ENCODE peak calls at places on chromosome 12, in seven cellular contexts. U, D, Y, J, M, I and G are unnamed samples.

GRCh38 chr12:56260921-56261320 is 2.7 kb upstream of the ANKRD52 start:
- DNase-seq in U (no peak), D (no peak), Y (no peak), J (no peak), M (no peak), I (no peak), G (no peak)

GRCh38 chr12:11758838-11759509 is 109.5 kb downstream of the ETV6 start:
- DNase-seq in U (no peak), D (no peak), Y (no peak), J (peak), M (peak), I (no peak), G (no peak)

GRCh38 chr12:34186492-34186891 is 164.2 kb downstream of the ALG10 start:
- DNase-seq in U (no peak), D (no peak), Y (no peak), J (no peak), M (no peak), I (no peak), G (no peak)

GRCh38 chr12:84355561-84355960 is 557.0 kb downstream of the SLC6A15 start:
- DNase-seq in U (no peak), D (no peak), Y (no peak), J (no peak), M (no peak), I (no peak), G (no peak)

GRCh38 chr12:39426636-39427245 is 16.2 kb downstream of the KIF21A start:
- DNase-seq in U (no peak), D (no peak), Y (no peak), J (peak), M (no peak), I (no peak), G (no peak)

GRCh38 chr12:130879212-130879686 is 7.4 kb downstream of the RAN start:
- DNase-seq in U (no peak), D (peak), Y (no peak), J (no peak), M (no peak), I (no peak), G (no peak)

GRCh38 chr12:130832561-130833209 is 6.4 kb downstream of the STX2 start:
- DNase-seq in U (no peak), D (no peak), Y (no peak), J (peak), M (peak), I (no peak), G (no peak)

GRCh38 chr12:107491856-107492255 is 193.7 kb upstream of the PWP1 start:
- DNase-seq in U (no peak), D (no peak), Y (no peak), J (peak), M (peak), I (no peak), G (no peak)

GRCh38 chr12:75585309-75585708 is 73.9 kb upstream of the KRR1 start:
- DNase-seq in U (no peak), D (no peak), Y (no peak), J (peak), M (peak), I (peak), G (no peak)

GRCh38 chr12:126936181-126936851 is 1330.7 kb upstream of the TMEM132C start:
- DNase-seq in U (no peak), D (no peak), Y (no peak), J (peak), M (no peak), I (no peak), G (no peak)

GRCh38 chr12:15443611-15444010 is 121.3 kb downstream of the PTPRO start:
- DNase-seq in U (peak), D (no peak), Y (no peak), J (no peak), M (no peak), I (no peak), G (no peak)

GRCh38 chr12:90770861-90771260 is 184.1 kb downstream of the CCER1 start:
- DNase-seq in U (no peak), D (no peak), Y (no peak), J (peak), M (peak), I (no peak), G (no peak)

GRCh38 chr12:98211914-98212695 is 303.3 kb upstream of the TMPO start:
- DNase-seq in U (no peak), D (no peak), Y (no peak), J (peak), M (peak), I (no peak), G (no peak)

GRCh38 chr12:100293017-100293416 is 26.0 kb downstream of the SCYL2 start:
- DNase-seq in U (no peak), D (no peak), Y (no peak), J (no peak), M (no peak), I (no peak), G (no peak)

GRCh38 chr12:68686262-68686594 is 550 bp upstream of the NUP107 start:
- DNase-seq in U (no peak), D (no peak), Y (no peak), J (no peak), M (no peak), I (no peak), G (no peak)

GRCh38 chr12:11863478-11863906 is 207.2 kb upstream of the BCL2L14 start:
- DNase-seq in U (no peak), D (no peak), Y (peak), J (peak), M (peak), I (no peak), G (no peak)

GRCh38 chr12:101792046-101792931 is 38.5 kb downstream of the GNPTAB start:
- DNase-seq in U (no peak), D (peak), Y (no peak), J (no peak), M (no peak), I (no peak), G (no peak)

GRCh38 chr12:106140223-106140986 is 1.7 kb upstream of the NUAK1 start:
- DNase-seq in U (no peak), D (no peak), Y (no peak), J (no peak), M (no peak), I (no peak), G (no peak)

GRCh38 chr12:75724913-75725312 is 213.5 kb upstream of the KRR1 start:
- DNase-seq in U (no peak), D (no peak), Y (peak), J (peak), M (peak), I (peak), G (no peak)

GRCh38 chr12:56261503-56262230 is 3.5 kb upstream of the ANKRD52 start:
- DNase-seq in U (no peak), D (no peak), Y (no peak), J (peak), M (peak), I (peak), G (no peak)

GRCh38 chr12:11834104-11834812 is 184.8 kb downstream of the ETV6 start:
- DNase-seq in U (no peak), D (no peak), Y (no peak), J (peak), M (peak), I (no peak), G (no peak)

GRCh38 chr12:48852734-48853168 is 788 bp upstream of the DDX23 start:
- DNase-seq in U (no peak), D (peak), Y (no peak), J (no peak), M (no peak), I (no peak), G (no peak)

GRCh38 chr12:126663304-126664094 is 1598.3 kb downstream of the AACS start:
- DNase-seq in U (no peak), D (peak), Y (no peak), J (no peak), M (peak), I (peak), G (no peak)

GRCh38 chr12:130965668-130966067 is 12.0 kb downstream of the ADGRD1 start:
- DNase-seq in U (no peak), D (no peak), Y (no peak), J (no peak), M (peak), I (no peak), G (no peak)

GRCh38 chr12:79127268-79127895 is 262.8 kb downstream of the SYT1 start:
- DNase-seq in U (no peak), D (no peak), Y (no peak), J (peak), M (peak), I (no peak), G (no peak)

GRCh38 chr12:30197392-30198047 is 413.8 kb upstream of the TMTC1 start:
- DNase-seq in U (no peak), D (no peak), Y (no peak), J (peak), M (peak), I (no peak), G (no peak)

GRCh38 chr12:57764662-57765002 is 2.2 kb downstream of the CYP27B1 start:
- DNase-seq in U (no peak), D (peak), Y (no peak), J (no peak), M (no peak), I (no peak), G (no peak)
- H3K4me3 ChIP-seq in U (no peak), D (peak), Y (peak), J (peak), M (peak), I (peak), G (peak)

GRCh38 chr12:4034926-4035325 is 161.7 kb upstream of the PARP11 start:
- DNase-seq in U (no peak), D (no peak), Y (no peak), J (no peak), M (no peak), I (no peak), G (no peak)

GRCh38 chr12:4032906-4033628 is 159.9 kb upstream of the PARP11 start:
- DNase-seq in U (no peak), D (no peak), Y (no peak), J (peak), M (no peak), I (no peak), G (no peak)

GRCh38 chr12:4031703-4032291 is 158.6 kb upstream of the PARP11 start:
- DNase-seq in U (no peak), D (no peak), Y (peak), J (peak), M (peak), I (peak), G (no peak)

GRCh38 chr12:4027412-4027811 is 154.2 kb upstream of the PARP11 start:
- DNase-seq in U (peak), D (no peak), Y (no peak), J (no peak), M (no peak), I (no peak), G (peak)

DNA sequence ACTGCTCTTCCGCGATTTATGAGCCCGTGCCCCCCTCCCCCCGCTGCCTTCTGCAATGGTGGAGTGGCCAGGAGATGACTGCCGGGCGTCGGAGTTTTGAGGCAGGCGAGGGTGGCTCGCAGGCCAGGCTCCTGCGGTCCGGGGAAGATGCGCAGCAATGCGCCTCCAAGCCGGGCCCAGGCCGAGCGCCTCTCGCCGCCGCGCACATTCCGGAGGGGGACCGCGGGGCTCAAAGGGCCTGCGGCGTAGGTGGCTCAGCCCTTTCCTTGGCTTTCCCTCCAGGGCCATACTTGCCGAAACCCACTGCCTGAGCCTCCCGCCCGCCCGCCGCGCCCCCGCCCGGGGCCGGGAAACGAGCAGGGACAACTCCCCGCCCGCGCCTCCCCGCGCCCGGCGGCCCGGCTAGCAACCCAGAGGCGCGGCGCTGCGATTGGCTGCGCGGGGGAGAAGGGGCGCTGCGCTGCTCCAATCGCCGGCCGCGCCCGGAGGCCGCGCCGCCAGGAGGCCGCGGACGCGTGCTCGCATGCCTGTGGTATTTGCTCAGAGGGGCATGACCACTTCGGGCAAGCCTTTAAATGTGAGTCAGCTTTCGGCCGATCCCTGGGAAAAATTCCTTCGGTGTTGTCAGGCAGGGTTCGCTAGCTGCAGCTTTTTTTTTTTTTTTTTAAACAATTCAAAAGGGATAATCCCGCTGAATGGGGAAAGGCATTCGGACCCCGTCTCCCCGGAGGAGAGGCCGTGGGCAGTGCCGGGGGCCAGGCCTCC is 157.9 kb upstream of the PARP11 start:
- DNase-seq in U (no peak), D (peak), Y (peak), J (peak), M (peak), I (peak), G (peak)
- H3K4me3 ChIP-seq in U (no peak), D (peak), Y (peak), J (peak), M (peak), I (peak), G (peak)

DNA sequence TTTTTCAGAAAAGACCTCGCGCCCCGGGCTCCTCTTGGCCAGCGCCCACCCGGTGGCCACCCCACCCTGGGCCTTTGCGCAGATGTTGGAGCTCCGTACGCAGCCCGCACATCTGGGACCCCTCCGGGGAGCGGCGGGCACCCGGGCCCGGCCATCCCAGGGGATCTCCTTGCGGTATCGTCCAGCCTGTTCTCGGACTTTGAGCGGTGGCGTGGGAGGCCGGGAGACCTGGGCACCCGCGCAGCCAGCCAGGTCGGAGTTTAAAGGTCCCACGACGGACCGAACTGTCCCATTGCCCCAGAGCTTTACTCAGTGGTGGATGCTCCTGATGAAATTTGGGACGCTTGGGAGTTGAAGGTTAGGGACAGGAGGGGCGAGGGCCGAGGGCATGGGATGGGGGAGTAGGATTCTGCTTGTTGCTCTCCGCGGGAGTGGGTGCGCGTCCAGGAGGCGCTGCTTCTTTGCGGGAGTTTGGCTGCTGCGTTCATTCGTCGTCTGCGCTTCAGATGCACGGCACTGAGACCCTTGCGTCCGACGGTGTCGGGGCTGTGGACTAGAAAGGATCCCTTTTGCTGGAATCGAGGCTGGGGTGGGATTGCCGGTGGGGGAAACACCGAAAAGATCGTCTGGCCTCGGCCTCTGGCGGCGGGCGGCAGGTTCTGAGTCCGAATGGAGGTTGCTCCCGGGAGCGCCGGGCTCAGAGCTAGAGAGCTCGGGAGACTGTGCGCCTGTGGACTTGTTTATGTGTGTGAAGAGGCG is 1.4 kb downstream of the NTF3 start:
- DNase-seq in U (no peak), D (peak), Y (no peak), J (peak), M (no peak), I (no peak), G (no peak)
- H3K4me3 ChIP-seq in U (no peak), D (peak), Y (peak), J (peak), M (no peak), I (no peak), G (no peak)

GRCh38 chr12:114407034-114407420 is 1.1 kb upstream of the TBX5 start:
- DNase-seq in U (no peak), D (no peak), Y (no peak), J (no peak), M (no peak), I (no peak), G (no peak)
- H3K4me3 ChIP-seq in U (no peak), D (no peak), Y (no peak), J (peak), M (peak), I (no peak), G (no peak)

GRCh38 chr12:25690996-25691864 is 138.1 kb upstream of the LMNTD1 start:
- DNase-seq in U (no peak), D (peak), Y (no peak), J (no peak), M (peak), I (no peak), G (no peak)
- H3K4me3 ChIP-seq in U (no peak), D (peak), Y (no peak), J (no peak), M (no peak), I (no peak), G (no peak)

DNA sequence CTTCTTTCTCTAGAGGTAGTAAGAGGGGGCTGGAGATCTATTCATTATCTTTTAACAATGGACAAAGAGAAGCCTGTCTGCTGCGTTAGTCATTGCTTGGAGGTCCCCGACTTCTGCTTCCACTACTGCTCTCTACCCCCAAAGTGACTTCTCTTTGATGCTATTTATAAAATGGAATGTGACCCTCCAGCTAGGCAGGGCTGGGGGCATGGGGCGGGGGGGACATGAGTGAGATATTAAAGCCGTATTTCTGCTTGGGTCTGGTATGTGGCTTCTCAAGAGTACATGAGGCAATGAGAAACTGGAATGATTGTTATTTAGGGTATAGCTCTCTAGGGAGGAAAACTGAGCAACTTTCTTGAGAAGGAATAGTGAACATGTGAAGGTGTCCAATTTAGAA is 41.4 kb upstream of the NUDT4 start:
- DNase-seq in U (no peak), D (peak), Y (no peak), J (peak), M (peak), I (no peak), G (no peak)
- H3K4me3 ChIP-seq in U (no peak), D (no peak), Y (no peak), J (no peak), M (no peak), I (no peak), G (no peak)

GRCh38 chr12:65606008-65606766 is 218.1 kb upstream of the HMGA2 start:
- DNase-seq in U (no peak), D (no peak), Y (no peak), J (no peak), M (no peak), I (no peak), G (no peak)

GRCh38 chr12:65605019-65605418 is 219.3 kb upstream of the HMGA2 start:
- DNase-seq in U (no peak), D (no peak), Y (no peak), J (peak), M (peak), I (no peak), G (no peak)

GRCh38 chr12:65602191-65602578 is 222.1 kb upstream of the HMGA2 start:
- DNase-seq in U (no peak), D (no peak), Y (no peak), J (peak), M (peak), I (no peak), G (no peak)

GRCh38 chr12:65602579-65603295 is 221.5 kb upstream of the HMGA2 start:
- DNase-seq in U (peak), D (peak), Y (peak), J (peak), M (peak), I (peak), G (no peak)

DNA sequence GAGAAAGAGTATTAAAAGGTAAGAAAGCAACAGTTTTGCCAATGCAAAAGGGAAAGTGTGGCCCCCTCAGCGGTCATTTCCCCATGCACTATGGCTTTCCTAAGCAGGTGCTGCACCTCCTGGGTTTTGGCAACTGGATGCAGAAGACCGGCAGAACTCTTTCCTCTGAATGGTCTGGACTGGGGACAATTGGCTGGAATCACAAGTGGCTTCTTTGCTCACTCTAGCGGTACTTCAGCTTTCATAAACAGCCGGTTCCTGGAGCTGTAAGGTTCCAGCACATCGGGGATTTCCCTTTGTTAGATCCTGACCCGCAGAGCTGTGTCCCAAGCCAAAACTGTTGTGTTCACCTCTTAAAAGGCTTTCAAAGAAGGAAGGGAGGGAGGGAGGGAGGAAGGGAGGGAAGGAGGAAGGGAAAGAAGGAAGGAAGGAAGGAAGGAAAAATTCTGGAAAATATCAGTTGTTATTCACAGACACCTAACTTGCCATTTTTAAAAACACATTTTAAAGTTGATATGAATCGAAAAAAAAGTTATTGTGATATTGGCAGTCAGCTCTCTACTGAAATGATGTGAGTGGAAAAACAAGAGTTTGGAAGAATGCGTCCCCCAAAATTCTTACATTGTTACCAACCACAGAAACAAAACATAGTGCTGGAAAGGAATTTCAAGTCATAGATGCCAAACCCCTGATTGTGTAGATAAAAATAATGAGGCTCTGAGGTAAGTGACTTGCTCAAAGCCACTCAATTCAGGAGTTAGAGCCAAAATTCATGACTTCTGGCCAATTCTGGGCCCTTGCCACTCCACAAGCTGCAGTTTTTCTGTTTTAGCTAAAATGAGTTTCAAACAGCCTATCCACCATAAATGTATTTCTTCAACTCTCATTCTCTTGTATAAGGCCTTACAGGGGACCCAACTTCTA is 220.6 kb upstream of the HMGA2 start:
- DNase-seq in U (no peak), D (peak), Y (peak), J (peak), M (peak), I (peak), G (no peak)
- H3K4me3 ChIP-seq in U (no peak), D (no peak), Y (no peak), J (peak), M (peak), I (peak), G (no peak)